ENCODE peak calls at places on chromosomes 16 and 17, in seven cellular contexts. T is dorsolateral prefrontal cortex, C is AG09309, M is right cardiac atrium, K is prostate gland, B is coronary artery, E is skeletal muscle cell. X is an unnamed sample.

GRCh38 chr16:5504028-5504758 is 406.6 kb upstream of the EEF2KMT start:
- DNase-seq in T (peak), C (no peak), M (no peak), K (peak), B (no peak), E (no peak), X (no peak)

GRCh38 chr16:5450435-5451104 is 353.0 kb upstream of the EEF2KMT start:
- DNase-seq in T (no peak), C (no peak), M (no peak), K (no peak), B (no peak), E (no peak), X (no peak)

GRCh38 chr16:57258910-57259475 is 13.9 kb downstream of the ARL2BP start:
- DNase-seq in T (peak), C (no peak), M (no peak), K (no peak), B (no peak), E (no peak), X (no peak)

GRCh38 chr17:64994281-64994680 is 62.3 kb downstream of the GNA13 start:
- DNase-seq in T (no peak), C (no peak), M (no peak), K (no peak), B (no peak), E (no peak), X (no peak)

GRCh38 chr16:28309811-28310311 is 17.5 kb downstream of the SBK1 start:
- DNase-seq in T (no peak), C (no peak), M (peak), K (no peak), B (no peak), E (no peak), X (peak)

GRCh38 chr17:800446-801242 is 18.5 kb downstream of the MRM3 start:
- DNase-seq in T (no peak), C (no peak), M (no peak), K (no peak), B (no peak), E (no peak), X (no peak)

GRCh38 chr17:78120971-78121800 is 7.4 kb downstream of the TMC6 start:
- DNase-seq in T (no peak), C (no peak), M (peak), K (no peak), B (no peak), E (no peak), X (peak)

GRCh38 chr17:65023791-65024190 is 32.7 kb downstream of the GNA13 start:
- DNase-seq in T (no peak), C (no peak), M (peak), K (no peak), B (no peak), E (no peak), X (no peak)

GRCh38 chr17:79822583-79823124 is 16.6 kb downstream of the CBX4 start:
- DNase-seq in T (no peak), C (no peak), M (no peak), K (no peak), B (no peak), E (no peak), X (no peak)

GRCh38 chr16:11791144-11791828 is 5.8 kb downstream of the ZC3H7A start:
- DNase-seq in T (no peak), C (no peak), M (no peak), K (no peak), B (no peak), E (no peak), X (no peak)

GRCh38 chr17:42900460-42901331 is at the start of gene G6PC1:
- DNase-seq in T (no peak), C (no peak), M (no peak), K (no peak), B (no peak), E (no peak), X (no peak)

GRCh38 chr16:77221482-77221881 is 22.3 kb downstream of the SYCE1L start:
- DNase-seq in T (no peak), C (peak), M (no peak), K (no peak), B (no peak), E (no peak), X (no peak)

GRCh38 chr16:84897911-84898377 is 78.2 kb downstream of the CRISPLD2 start:
- DNase-seq in T (no peak), C (no peak), M (peak), K (no peak), B (no peak), E (no peak), X (no peak)

GRCh38 chr17:83119987-83120864 is 40.8 kb downstream of the METRNL start:
- DNase-seq in T (no peak), C (no peak), M (peak), K (no peak), B (no peak), E (no peak), X (peak)

GRCh38 chr16:67942200-67942509 is 1.8 kb downstream of the LCAT start:
- DNase-seq in T (no peak), C (no peak), M (no peak), K (no peak), B (no peak), E (no peak), X (no peak)

GRCh38 chr17:250487-251300 is 69.2 kb upstream of the DOC2B start:
- DNase-seq in T (peak), C (no peak), M (peak), K (no peak), B (no peak), E (no peak), X (no peak)

DNA sequence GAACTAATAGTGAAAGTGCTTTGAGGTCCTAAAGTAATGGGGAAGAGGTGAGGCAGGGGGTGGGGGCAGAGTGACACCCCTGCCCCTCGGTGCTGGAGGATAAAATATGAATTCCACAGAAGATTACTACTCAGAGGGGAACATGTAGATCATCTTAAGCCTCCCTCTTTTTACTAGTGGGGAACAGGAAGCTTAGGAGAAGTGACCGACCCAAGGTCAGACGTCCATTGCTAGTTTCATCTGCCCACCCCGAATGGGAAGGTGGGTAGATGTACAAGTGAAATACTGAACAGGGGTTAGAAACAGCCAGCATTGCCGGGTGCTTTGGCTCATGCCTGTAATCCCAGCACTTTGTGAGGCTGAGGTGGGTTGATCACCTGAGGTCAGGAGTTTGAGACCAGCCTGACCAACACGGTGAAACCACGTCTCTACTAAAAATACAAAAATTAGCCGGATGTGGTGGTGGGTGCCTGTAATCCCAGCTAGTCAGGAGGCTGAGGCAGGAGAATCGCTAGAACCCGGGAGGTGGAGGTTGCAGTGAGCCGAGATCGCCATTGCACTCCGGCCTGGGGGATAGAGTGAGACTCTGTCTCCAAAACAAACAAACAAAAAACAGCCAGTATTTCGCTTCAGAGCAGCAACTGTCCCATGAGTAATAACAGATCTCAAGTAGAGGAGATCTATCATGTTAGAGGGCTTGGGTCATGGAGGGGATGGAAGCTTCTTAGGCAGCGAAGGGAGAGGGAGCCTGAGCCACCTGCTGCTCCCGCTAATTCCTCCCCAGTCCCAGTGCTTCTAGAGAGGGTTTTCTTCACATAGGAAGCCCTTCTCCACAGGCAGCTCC is 1.2 kb upstream of the NR1D1 start:
- DNase-seq in T (no peak), C (no peak), M (no peak), K (no peak), B (peak), E (no peak), X (no peak)
- H3K4me3 ChIP-seq in T (peak), C (peak), M (no peak), K (no peak), B (peak), E (peak), X (peak)

GRCh38 chr17:62671553-62671952 is 44.1 kb downstream of the MRC2 start:
- DNase-seq in T (no peak), C (no peak), M (peak), K (peak), B (no peak), E (no peak), X (no peak)
- H3K4me3 ChIP-seq in T (no peak), C (no peak), M (no peak), K (no peak), B (no peak), E (no peak), X (no peak)

GRCh38 chr16:65126845-65127624 is 5.2 kb upstream of the CDH11 start:
- DNase-seq in T (no peak), C (no peak), M (no peak), K (no peak), B (no peak), E (no peak), X (no peak)

GRCh38 chr16:65124596-65124995 is 2.7 kb upstream of the CDH11 start:
- DNase-seq in T (no peak), C (no peak), M (no peak), K (no peak), B (no peak), E (no peak), X (no peak)

GRCh38 chr16:65125871-65126270 is 4.0 kb upstream of the CDH11 start:
- DNase-seq in T (no peak), C (no peak), M (no peak), K (no peak), B (no peak), E (no peak), X (no peak)

GRCh38 chr16:65123846-65124513 is 2.1 kb upstream of the CDH11 start:
- DNase-seq in T (no peak), C (no peak), M (peak), K (no peak), B (no peak), E (no peak), X (no peak)

GRCh38 chr16:65125322-65125721 is 3.5 kb upstream of the CDH11 start:
- DNase-seq in T (no peak), C (no peak), M (no peak), K (no peak), B (no peak), E (no peak), X (no peak)
- H3K4me3 ChIP-seq in T (no peak), C (no peak), M (no peak), K (no peak), B (no peak), E (no peak), X (no peak)

GRCh38 chr17:69058165-69058564 is 2.6 kb downstream of the ABCA9 start:
- DNase-seq in T (no peak), C (no peak), M (no peak), K (no peak), B (no peak), E (no peak), X (peak)

GRCh38 chr17:69061901-69062556 is 1.3 kb upstream of the ABCA9 start:
- DNase-seq in T (no peak), C (no peak), M (no peak), K (no peak), B (no peak), E (no peak), X (no peak)

GRCh38 chr17:69059458-69060205 is 1.1 kb downstream of the ABCA9 start:
- DNase-seq in T (no peak), C (no peak), M (no peak), K (no peak), B (no peak), E (no peak), X (no peak)

GRCh38 chr17:69062860-69063621 is 2.3 kb upstream of the ABCA9 start:
- DNase-seq in T (no peak), C (no peak), M (no peak), K (no peak), B (no peak), E (no peak), X (no peak)

DNA sequence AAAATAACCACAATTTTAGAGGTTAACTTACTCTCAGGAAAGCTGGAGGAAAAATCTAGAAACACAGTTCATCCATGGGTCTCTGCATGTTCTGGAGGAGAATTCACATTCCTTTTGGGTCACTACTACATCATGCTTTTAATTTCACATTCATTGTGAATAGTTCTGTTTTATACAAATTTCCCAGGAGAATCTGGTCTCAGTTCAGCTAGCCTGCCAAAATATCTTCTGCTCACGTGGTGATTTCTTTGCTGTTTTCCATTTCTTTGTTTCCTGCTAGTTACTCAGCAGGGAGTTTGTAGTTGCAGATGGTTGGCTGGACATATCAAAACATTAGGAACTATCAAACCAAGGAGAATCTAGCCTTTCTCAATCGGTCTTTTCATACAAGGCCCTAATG is at the start of gene ABCA9:
- DNase-seq in T (no peak), C (peak), M (no peak), K (no peak), B (no peak), E (peak), X (no peak)
- H3K4me3 ChIP-seq in T (no peak), C (no peak), M (peak), K (no peak), B (peak), E (no peak), X (no peak)

GRCh38 chr17:36641877-36642845 is 40.8 kb downstream of the MRM1 start:
- DNase-seq in T (no peak), C (no peak), M (no peak), K (no peak), B (no peak), E (no peak), X (no peak)

GRCh38 chr17:36640346-36640745 is 39.0 kb downstream of the MRM1 start:
- DNase-seq in T (no peak), C (no peak), M (no peak), K (no peak), B (no peak), E (no peak), X (no peak)

GRCh38 chr17:36640836-36641235 is 39.5 kb downstream of the MRM1 start:
- DNase-seq in T (no peak), C (no peak), M (no peak), K (no peak), B (no peak), E (no peak), X (no peak)

GRCh38 chr17:36643086-36643685 is 41.8 kb downstream of the MRM1 start:
- DNase-seq in T (no peak), C (no peak), M (no peak), K (no peak), B (no peak), E (no peak), X (no peak)

DNA sequence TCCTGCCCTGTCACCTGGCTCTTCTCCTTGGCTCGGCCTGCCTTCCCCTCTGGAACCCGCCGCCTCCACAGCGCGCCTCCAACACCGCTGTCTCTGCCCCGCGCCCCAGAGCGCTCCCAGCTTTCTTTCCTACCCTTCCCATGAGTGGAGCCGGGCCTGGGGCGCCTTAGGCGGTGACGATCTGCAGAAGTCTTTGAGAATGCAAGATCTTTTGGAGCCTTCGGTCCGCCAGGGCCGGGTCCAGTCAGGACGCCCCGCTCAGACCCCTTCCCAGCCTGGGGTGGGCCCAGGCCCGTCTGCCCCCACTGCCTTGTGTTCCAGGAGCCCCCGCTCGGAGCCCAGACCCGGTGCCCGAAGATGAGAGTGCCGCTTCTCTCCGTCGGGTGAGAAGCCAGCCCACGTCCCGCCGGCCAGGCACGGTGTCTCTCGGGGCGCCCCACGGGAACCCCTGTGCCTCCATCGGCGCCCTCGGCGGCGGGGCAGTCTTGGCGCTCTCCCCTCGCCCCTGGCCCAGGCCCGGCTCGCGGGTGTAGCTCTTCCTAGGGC is 40.0 kb downstream of the MRM1 start:
- DNase-seq in T (no peak), C (no peak), M (no peak), K (no peak), B (no peak), E (no peak), X (no peak)
- H3K4me3 ChIP-seq in T (peak), C (peak), M (peak), K (peak), B (peak), E (peak), X (no peak)

DNA sequence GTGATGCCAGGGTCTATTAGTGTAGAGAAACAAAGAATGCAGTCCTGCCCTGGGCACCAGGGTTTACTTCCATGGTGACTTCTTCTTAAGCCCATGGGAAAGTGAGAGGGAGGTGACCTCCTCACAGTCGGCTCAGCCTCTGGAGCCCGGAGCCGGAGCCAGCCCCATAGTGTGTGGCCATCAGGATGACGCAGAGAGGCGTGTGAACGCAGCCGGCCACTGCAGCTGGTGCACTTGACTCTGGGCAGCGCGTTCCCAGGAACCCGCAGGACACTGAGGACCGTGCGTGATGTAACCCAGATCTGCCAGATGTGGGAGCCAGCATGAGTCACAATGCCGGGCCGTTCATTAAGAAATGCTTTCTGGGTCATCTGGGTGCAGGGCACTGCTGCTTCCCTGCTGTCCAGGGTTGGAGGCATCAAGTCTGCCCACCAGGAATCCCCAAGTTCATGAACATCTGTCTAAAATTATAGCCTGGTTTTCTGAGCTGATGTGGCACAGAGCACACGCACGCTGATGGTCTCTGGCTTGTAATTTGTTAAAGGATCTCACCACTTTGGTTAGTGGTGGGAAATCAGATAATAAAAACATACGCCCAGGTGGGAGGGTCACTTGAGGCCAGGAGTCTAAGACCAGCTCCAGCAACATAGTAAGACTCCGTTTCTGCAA is 114.1 kb downstream of the PITPNC1 start:
- DNase-seq in T (peak), C (peak), M (peak), K (peak), B (peak), E (peak), X (no peak)
- H3K4me3 ChIP-seq in T (peak), C (peak), M (peak), K (no peak), B (peak), E (peak), X (no peak)

GRCh38 chr17:47955497-47956461 is 1.9 kb downstream of the PRR15L start:
- DNase-seq in T (no peak), C (no peak), M (no peak), K (peak), B (no peak), E (no peak), X (no peak)
- H3K4me3 ChIP-seq in T (no peak), C (no peak), M (no peak), K (peak), B (no peak), E (no peak), X (no peak)

GRCh38 chr17:39915559-39915958 is 2.9 kb downstream of the GSDMB start:
- DNase-seq in T (no peak), C (no peak), M (no peak), K (no peak), B (no peak), E (no peak), X (no peak)

GRCh38 chr17:39919087-39919683 is 750 bp upstream of the GSDMB start:
- DNase-seq in T (no peak), C (no peak), M (no peak), K (no peak), B (no peak), E (no peak), X (no peak)

GRCh38 chr17:39913989-39914388 is 4.4 kb downstream of the GSDMB start:
- DNase-seq in T (no peak), C (no peak), M (no peak), K (no peak), B (no peak), E (no peak), X (no peak)

GRCh38 chr17:39920218-39921210 is 2.1 kb upstream of the GSDMB start:
- DNase-seq in T (no peak), C (no peak), M (no peak), K (no peak), B (no peak), E (no peak), X (no peak)

DNA sequence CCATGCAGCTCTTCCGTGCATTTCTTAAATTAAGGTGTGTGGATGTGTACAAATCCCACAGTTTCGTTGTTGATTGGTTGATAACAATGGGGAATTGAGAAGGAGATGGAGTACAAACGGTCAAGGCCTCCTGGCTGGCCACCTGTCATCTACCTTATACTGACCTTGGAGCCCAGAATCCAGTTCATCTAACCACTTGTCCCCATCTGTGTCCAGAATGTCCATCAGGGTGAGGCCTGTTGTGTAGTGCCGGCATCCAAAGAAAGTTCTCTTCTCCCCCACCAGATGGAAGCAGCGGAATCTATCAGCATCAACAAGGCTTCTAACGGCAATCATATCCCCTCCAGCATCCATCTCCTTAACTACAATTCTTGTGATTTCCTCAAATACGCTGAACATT is 1.5 kb downstream of the GSDMB start:
- DNase-seq in T (no peak), C (no peak), M (no peak), K (no peak), B (no peak), E (no peak), X (no peak)
- H3K4me3 ChIP-seq in T (no peak), C (no peak), M (no peak), K (no peak), B (no peak), E (no peak), X (no peak)

GRCh38 chr17:15168379-15168778 is 96.7 kb downstream of the PMP22 start:
- DNase-seq in T (no peak), C (no peak), M (no peak), K (no peak), B (no peak), E (no peak), X (no peak)
- H3K4me3 ChIP-seq in T (no peak), C (no peak), M (no peak), K (no peak), B (no peak), E (no peak), X (no peak)